ENCODE peak calls at places on chromosome 15, in eight cellular contexts. N is GM10248, X is activated B cell treated with CpG ODN at 0.5 μM for 24 hours, O is Panc1, Z is neural crest cell, P is NB4, I is fibroblast of pulmonary artery, J is cardiac fibroblast. U is an unnamed sample.

GRCh38 chr15:79172801-79173460 is 82.4 kb upstream of the RASGRF1 start:
- DNase-seq in X (no peak), J (no peak), I (no peak), P (no peak), N (no peak), O (no peak), Z (no peak), U (no peak)

GRCh38 chr15:45785897-45786296 is 151.1 kb downstream of the SQOR start:
- DNase-seq in O (no peak), I (no peak), Z (no peak), X (no peak), P (no peak), N (no peak), J (no peak), U (no peak)

GRCh38 chr15:78249131-78249530 is 14.8 kb upstream of the ACSBG1 start:
- DNase-seq in N (no peak), O (no peak), P (no peak), J (no peak), I (no peak), Z (no peak), X (no peak), U (no peak)

GRCh38 chr15:71181454-71181853 is 66.2 kb downstream of the THSD4 start:
- DNase-seq in J (no peak), I (no peak), N (no peak), X (no peak), P (no peak), Z (no peak), O (no peak), U (no peak)

GRCh38 chr15:20345401-20345958 is 196.1 kb downstream of the GOLGA6L6 start:
- DNase-seq in O (no peak), N (peak), Z (no peak), P (no peak), I (no peak), X (no peak), J (no peak), U (peak)

GRCh38 chr15:43991235-43991634 is 164.4 kb downstream of the WDR76 start:
- DNase-seq in Z (no peak), P (no peak), O (no peak), I (no peak), J (no peak), N (no peak), X (no peak), U (no peak)

GRCh38 chr15:70379938-70380337 is 282.2 kb upstream of the TLE3 start:
- DNase-seq in I (no peak), J (no peak), Z (no peak), X (no peak), P (no peak), O (no peak), N (no peak), U (peak)

GRCh38 chr15:76972420-76973361 is 22.2 kb upstream of the PSTPIP1 start:
- DNase-seq in P (peak), X (no peak), I (peak), O (no peak), Z (no peak), N (no peak), J (peak), U (no peak)

GRCh38 chr15:70259030-70259424 is 161.3 kb upstream of the TLE3 start:
- DNase-seq in Z (no peak), P (peak), J (peak), I (peak), X (no peak), N (no peak), O (no peak), U (no peak)

GRCh38 chr15:36161781-36162212 is 417.6 kb upstream of the CDIN1 start:
- DNase-seq in P (no peak), J (peak), X (no peak), I (peak), N (no peak), O (no peak), Z (no peak), U (no peak)

GRCh38 chr15:58476525-58477162 is 44.9 kb downstream of the LIPC start:
- DNase-seq in N (no peak), Z (no peak), I (no peak), O (no peak), J (no peak), P (peak), X (no peak), U (no peak)

GRCh38 chr15:85284497-85284896 is 95.9 kb upstream of the AKAP13 start:
- DNase-seq in N (peak), O (no peak), I (no peak), P (no peak), X (no peak), Z (no peak), J (no peak), U (no peak)

GRCh38 chr15:59561547-59561946 is 50.0 kb upstream of the GCNT3 start:
- DNase-seq in Z (no peak), N (no peak), P (no peak), I (no peak), O (no peak), X (no peak), J (no peak), U (no peak)

GRCh38 chr15:59567369-59567768 is 44.2 kb upstream of the GCNT3 start:
- DNase-seq in I (no peak), Z (no peak), N (no peak), X (no peak), P (no peak), O (no peak), J (peak), U (no peak)

GRCh38 chr15:59565299-59565698 is 46.3 kb upstream of the GCNT3 start:
- DNase-seq in Z (no peak), O (no peak), X (no peak), P (no peak), I (no peak), J (no peak), N (no peak), U (no peak)

DNA sequence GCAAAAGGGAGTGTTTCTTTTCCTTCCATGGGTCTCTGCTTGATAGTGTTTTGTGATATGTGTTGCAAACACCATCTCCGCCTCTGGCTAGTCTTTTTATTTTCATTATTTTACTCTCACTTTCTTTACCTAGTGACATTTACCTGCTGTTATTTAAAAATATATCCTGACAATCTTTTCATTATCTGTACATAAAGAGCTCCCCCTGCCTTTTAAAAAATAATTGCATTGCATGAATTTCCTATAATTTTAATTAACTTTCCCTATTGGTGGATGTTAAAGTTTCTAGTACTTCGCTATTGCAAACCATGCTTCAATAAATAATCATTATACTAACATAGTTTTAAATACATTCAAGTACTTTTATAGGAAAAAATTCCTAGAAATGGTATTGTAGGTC is 48.8 kb upstream of the GCNT3 start:
- DNase-seq in J (no peak), P (no peak), I (no peak), O (no peak), X (no peak), Z (no peak), N (no peak), U (no peak)
- TF ChIP-seq CTCF in J (peak), P (no peak), I (peak), O (peak), X (no peak), Z (no peak), N (no peak), U (no peak)

GRCh38 chr15:32003558-32003957 is 26.8 kb upstream of the CHRNA7 start:
- DNase-seq in J (no peak), N (no peak), I (no peak), P (no peak), O (no peak), Z (no peak), X (no peak), U (no peak)
- TF ChIP-seq CTCF in J (no peak), N (no peak), I (no peak), P (no peak), O (no peak), Z (no peak), X (no peak), U (no peak)

GRCh38 chr15:80978685-80979084 is 10.9 kb downstream of the MESD start:
- DNase-seq in N (no peak), J (peak), O (no peak), X (no peak), Z (no peak), P (no peak), I (no peak), U (no peak)

GRCh38 chr15:80982839-80983238 is 6.8 kb downstream of the MESD start:
- DNase-seq in I (no peak), X (no peak), P (no peak), N (no peak), O (no peak), Z (no peak), J (no peak), U (no peak)

GRCh38 chr15:80979538-80980200 is 9.9 kb downstream of the MESD start:
- DNase-seq in Z (no peak), I (no peak), X (no peak), P (no peak), O (no peak), N (no peak), J (no peak), U (no peak)

GRCh38 chr15:80984856-80985255 is 4.8 kb downstream of the MESD start:
- DNase-seq in O (no peak), N (no peak), X (no peak), I (no peak), J (no peak), Z (no peak), P (peak), U (no peak)

DNA sequence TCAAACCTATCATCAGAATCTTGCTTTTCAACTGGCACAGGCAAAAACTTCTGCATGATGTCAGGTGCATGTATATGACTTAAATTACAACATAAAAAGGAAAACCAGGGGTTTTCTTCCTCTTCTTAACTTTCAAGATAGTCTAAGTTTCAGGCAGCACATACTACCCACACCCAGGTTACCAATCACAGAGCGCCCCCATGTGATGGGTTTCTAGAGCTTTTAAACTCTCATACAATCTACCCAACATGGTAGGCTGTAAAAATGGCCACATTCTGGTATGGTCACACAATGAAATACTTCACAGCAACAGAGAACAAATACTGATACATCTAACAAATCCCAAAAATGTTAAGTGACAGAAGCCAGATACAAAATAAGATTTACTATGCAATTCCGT is 7.4 kb downstream of the MESD start:
- DNase-seq in Z (no peak), O (no peak), N (peak), I (no peak), J (no peak), P (peak), X (no peak), U (no peak)
- TF ChIP-seq CTCF in Z (no peak), O (peak), N (peak), I (no peak), J (no peak), P (no peak), X (no peak), U (no peak)

GRCh38 chr15:73691398-73691797 is 7.2 kb downstream of the CD276 start:
- DNase-seq in Z (no peak), P (peak), X (no peak), O (no peak), J (peak), I (peak), N (no peak), U (no peak)
- TF ChIP-seq CTCF in Z (no peak), P (no peak), X (no peak), O (no peak), J (peak), I (peak), N (no peak), U (no peak)

GRCh38 chr15:60299452-60300047 is 98.2 kb downstream of the ANXA2 start:
- DNase-seq in P (no peak), Z (no peak), O (no peak), I (peak), N (no peak), X (no peak), J (peak), U (peak)
- TF ChIP-seq CTCF in P (no peak), Z (peak), O (no peak), I (no peak), N (no peak), X (no peak), J (peak), U (no peak)

DNA sequence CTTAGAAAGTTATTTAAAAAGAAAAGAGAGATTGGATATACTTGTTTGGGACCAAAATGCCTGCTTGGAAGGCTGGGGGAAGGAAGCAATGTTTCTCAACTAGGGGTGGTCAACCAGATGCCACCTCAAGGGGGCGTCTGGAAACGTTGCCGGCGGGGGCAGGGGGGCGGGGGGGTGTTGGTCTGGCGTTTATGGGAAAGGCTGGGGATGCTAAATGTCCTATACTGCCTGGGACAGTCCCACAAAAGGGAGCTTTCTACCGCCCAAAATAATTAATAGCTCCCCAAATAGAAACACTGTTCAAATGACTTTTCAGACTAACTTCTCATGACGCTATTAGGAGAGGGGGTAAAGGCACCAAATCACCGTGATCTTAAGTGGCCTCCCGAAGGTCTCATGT is 2.2 kb downstream of the POLG start:
- DNase-seq in P (peak), J (peak), Z (no peak), N (no peak), X (no peak), O (no peak), I (peak), U (no peak)
- TF ChIP-seq CTCF in P (peak), J (peak), Z (peak), N (no peak), X (no peak), O (peak), I (peak), U (no peak)

GRCh38 chr15:41930867-41931222 is 37.0 kb upstream of the SPTBN5 start:
- DNase-seq in I (no peak), P (no peak), J (no peak), N (no peak), X (no peak), Z (no peak), O (no peak), U (no peak)

GRCh38 chr15:41928637-41929620 is 35.1 kb upstream of the SPTBN5 start:
- DNase-seq in P (no peak), J (no peak), X (peak), Z (no peak), O (no peak), I (no peak), N (peak), U (no peak)

GRCh38 chr15:41932101-41932500 is 38.2 kb upstream of the SPTBN5 start:
- DNase-seq in X (no peak), Z (no peak), J (no peak), P (no peak), N (no peak), O (no peak), I (no peak), U (no peak)

GRCh38 chr15:41932511-41932910 is 38.7 kb upstream of the SPTBN5 start:
- DNase-seq in P (no peak), J (no peak), I (no peak), N (no peak), X (no peak), O (no peak), Z (no peak), U (no peak)

DNA sequence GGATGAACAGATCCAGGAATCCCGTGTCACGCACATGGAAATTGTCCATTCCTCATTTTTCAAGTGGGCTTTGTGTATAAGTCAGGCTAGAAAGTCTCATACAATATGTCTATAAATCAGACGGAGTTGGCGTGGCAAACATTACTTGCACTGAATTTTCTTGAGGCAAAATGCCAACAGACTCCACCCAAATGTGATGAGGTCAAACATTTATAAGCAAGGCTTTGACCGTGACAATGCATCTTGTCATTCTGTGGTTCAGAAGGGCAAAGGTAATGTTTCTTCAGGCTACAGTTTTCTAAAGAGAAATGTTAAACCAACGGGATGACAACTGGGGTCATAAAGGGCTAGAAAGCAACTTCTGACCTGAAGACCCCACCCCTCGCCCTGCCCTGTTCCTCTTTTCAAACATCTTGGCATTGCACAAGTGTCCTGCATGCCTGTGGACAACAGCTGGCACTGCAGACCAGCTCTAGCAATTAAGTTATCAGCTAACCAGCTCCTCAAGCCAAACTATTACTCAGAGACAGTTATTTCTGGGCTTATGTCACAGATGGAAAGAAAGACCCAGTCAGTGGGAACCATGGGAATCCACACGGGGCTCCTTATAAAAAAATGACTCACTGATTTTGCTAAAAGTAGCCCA is 36.5 kb upstream of the SPTBN5 start:
- DNase-seq in Z (no peak), N (no peak), O (peak), P (peak), X (no peak), I (peak), J (peak), U (no peak)
- TF ChIP-seq CTCF in Z (no peak), N (peak), O (no peak), P (no peak), X (no peak), I (peak), J (peak), U (no peak)

DNA sequence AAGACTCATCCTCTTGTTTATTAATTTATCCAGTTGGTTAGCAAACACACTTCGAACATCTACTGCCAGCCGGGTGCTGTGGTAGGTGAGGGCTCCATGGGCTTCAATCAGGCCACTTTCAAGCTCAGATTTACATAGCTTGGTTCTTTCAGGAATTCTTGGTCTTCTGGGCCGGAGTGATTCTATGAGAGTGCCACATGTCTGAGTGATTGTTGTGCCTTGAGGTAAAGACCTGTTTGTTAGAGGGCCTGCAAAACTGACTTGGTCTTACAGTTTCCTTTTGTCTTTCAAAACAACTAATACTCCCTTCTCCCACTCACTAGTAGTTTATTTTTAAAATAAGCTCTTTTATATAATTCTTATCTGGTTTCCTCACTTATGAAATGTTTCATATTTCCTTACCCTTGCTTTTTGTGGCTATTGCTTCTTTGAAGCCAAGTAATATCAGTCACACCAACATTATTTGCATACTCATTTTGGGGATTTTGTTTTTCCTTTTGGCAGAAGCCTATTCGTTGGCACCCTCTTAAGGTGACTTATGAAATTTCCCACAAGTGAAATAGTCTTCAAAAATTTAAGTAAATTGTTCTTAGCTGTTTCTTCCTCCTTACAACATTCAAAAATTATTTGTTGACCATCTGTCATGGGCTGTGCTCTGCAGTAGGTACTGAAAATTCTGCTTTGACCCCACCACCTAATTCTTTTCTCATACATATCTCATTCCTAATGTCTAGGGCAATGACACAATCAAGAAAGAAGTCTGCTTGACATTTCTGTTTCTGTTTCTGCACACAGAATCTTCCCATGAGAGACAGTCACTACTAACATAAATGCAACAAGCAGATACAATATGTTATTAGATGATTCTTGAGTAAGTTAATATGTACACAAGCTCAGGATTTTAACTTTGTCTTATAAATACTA is 120.2 kb downstream of the LRRC28 start:
- DNase-seq in Z (no peak), P (peak), J (peak), O (no peak), N (peak), X (no peak), I (peak), U (no peak)
- TF ChIP-seq CTCF in Z (no peak), P (no peak), J (no peak), O (no peak), N (peak), X (no peak), I (peak), U (no peak)

GRCh38 chr15:75202251-75203016 is 752 bp downstream of the C15orf39 start:
- DNase-seq in I (peak), N (peak), X (peak), O (no peak), P (peak), J (peak), Z (peak), U (peak)
- TF ChIP-seq CTCF in I (no peak), N (peak), X (no peak), O (peak), P (no peak), J (no peak), Z (peak), U (peak)

U was measured in mesothelial cell of epicardium.